ENCODE peak calls at places on chromosomes 6 and 20, in seven cellular contexts. One of them, this sample, is unnamed.

GRCh38 chr6:156752666-156753301 is 24.4 kb upstream of the ARID1B start:
- DNase-seq in hepatocyte: no peak
- DNase-seq in transverse colon: peak
- DNase-seq in lower leg skin: no peak
- DNase-seq in cardiac muscle cell: no peak
- DNase-seq in cardiac fibroblast: no peak
- DNase-seq in IMR-90: no peak
- DNase-seq in this sample: no peak

GRCh38 chr20:62437430-62437829 is 10.1 kb upstream of the RBBP8NL start:
- DNase-seq in lower leg skin: no peak
- DNase-seq in IMR-90: peak
- DNase-seq in transverse colon: no peak
- DNase-seq in cardiac fibroblast: no peak
- DNase-seq in hepatocyte: no peak
- DNase-seq in cardiac muscle cell: no peak
- DNase-seq in this sample: no peak

GRCh38 chr6:106562001-106562400 is 67.3 kb downstream of the RTN4IP1 start:
- DNase-seq in IMR-90: no peak
- DNase-seq in lower leg skin: no peak
- DNase-seq in transverse colon: no peak
- DNase-seq in cardiac muscle cell: no peak
- DNase-seq in hepatocyte: no peak
- DNase-seq in cardiac fibroblast: peak
- DNase-seq in this sample: no peak

GRCh38 chr20:41509801-41510200 is 108.4 kb downstream of the CHD6 start:
- DNase-seq in hepatocyte: peak
- DNase-seq in cardiac muscle cell: no peak
- DNase-seq in IMR-90: peak
- DNase-seq in transverse colon: peak
- DNase-seq in cardiac fibroblast: peak
- DNase-seq in lower leg skin: no peak
- DNase-seq in this sample: no peak

GRCh38 chr6:34736838-34737237 is 20.5 kb upstream of the SNRPC start:
- DNase-seq in transverse colon: no peak
- DNase-seq in IMR-90: no peak
- DNase-seq in cardiac fibroblast: no peak
- DNase-seq in hepatocyte: no peak
- DNase-seq in cardiac muscle cell: no peak
- DNase-seq in lower leg skin: no peak
- DNase-seq in this sample: no peak

GRCh38 chr6:41237128-41237527 is 9.0 kb downstream of the TREML4 start:
- DNase-seq in cardiac fibroblast: no peak
- DNase-seq in hepatocyte: no peak
- DNase-seq in IMR-90: no peak
- DNase-seq in transverse colon: no peak
- DNase-seq in lower leg skin: no peak
- DNase-seq in cardiac muscle cell: no peak
- DNase-seq in this sample: no peak

GRCh38 chr6:84514089-84514971 is 250.1 kb downstream of the TBX18 start:
- DNase-seq in IMR-90: no peak
- DNase-seq in hepatocyte: no peak
- DNase-seq in lower leg skin: no peak
- DNase-seq in cardiac fibroblast: no peak
- DNase-seq in cardiac muscle cell: no peak
- DNase-seq in transverse colon: no peak
- DNase-seq in this sample: no peak

GRCh38 chr6:169224185-169224695 is 29.4 kb downstream of the THBS2 start:
- DNase-seq in hepatocyte: no peak
- DNase-seq in IMR-90: peak
- DNase-seq in lower leg skin: peak
- DNase-seq in cardiac muscle cell: no peak
- DNase-seq in cardiac fibroblast: peak
- DNase-seq in transverse colon: no peak
- DNase-seq in this sample: no peak

GRCh38 chr6:136784910-136785746 is 7.1 kb downstream of the MAP3K5 start:
- DNase-seq in lower leg skin: peak
- DNase-seq in hepatocyte: no peak
- DNase-seq in IMR-90: no peak
- DNase-seq in cardiac muscle cell: no peak
- DNase-seq in cardiac fibroblast: peak
- DNase-seq in transverse colon: peak
- DNase-seq in this sample: no peak

GRCh38 chr6:47690209-47690608 is 8.2 kb upstream of the ADGRF4 start:
- DNase-seq in lower leg skin: no peak
- DNase-seq in hepatocyte: no peak
- DNase-seq in IMR-90: no peak
- DNase-seq in cardiac fibroblast: no peak
- DNase-seq in cardiac muscle cell: no peak
- DNase-seq in transverse colon: no peak
- DNase-seq in this sample: no peak
- TF ChIP-seq CTCF in lower leg skin: no peak
- TF ChIP-seq CTCF in hepatocyte: peak
- TF ChIP-seq CTCF in IMR-90: no peak
- TF ChIP-seq CTCF in cardiac fibroblast: no peak
- TF ChIP-seq CTCF in cardiac muscle cell: no peak
- TF ChIP-seq CTCF in transverse colon: no peak
- TF ChIP-seq CTCF in this sample: no peak

GRCh38 chr6:24686408-24686807 is 19.5 kb downstream of the ACOT13 start:
- DNase-seq in transverse colon: no peak
- DNase-seq in cardiac muscle cell: no peak
- DNase-seq in hepatocyte: no peak
- DNase-seq in lower leg skin: no peak
- DNase-seq in IMR-90: no peak
- DNase-seq in cardiac fibroblast: no peak
- DNase-seq in this sample: no peak
- TF ChIP-seq CTCF in transverse colon: no peak
- TF ChIP-seq CTCF in cardiac muscle cell: no peak
- TF ChIP-seq CTCF in hepatocyte: no peak
- TF ChIP-seq CTCF in lower leg skin: no peak
- TF ChIP-seq CTCF in IMR-90: no peak
- TF ChIP-seq CTCF in cardiac fibroblast: no peak
- TF ChIP-seq CTCF in this sample: no peak

DNA sequence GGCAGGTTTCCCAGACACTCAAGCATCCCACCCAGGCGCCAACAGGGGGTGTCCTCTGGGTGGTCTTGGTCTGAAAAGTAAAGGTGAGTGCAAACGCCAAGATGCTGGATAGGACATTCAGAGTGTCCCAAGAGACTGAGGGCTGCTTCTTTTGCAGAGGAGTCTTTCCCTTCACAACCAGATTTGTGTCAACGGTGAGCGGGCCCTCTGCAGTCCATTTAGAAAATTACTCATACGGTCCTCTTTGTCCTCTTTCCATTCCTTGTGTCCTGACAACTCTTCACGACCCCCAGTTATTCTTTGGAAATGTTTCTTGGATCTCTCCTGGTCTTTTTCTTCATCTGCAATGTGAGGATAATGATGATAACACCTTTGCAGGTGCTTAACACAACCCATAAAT is 257.8 kb downstream of the CDC5L start:
- DNase-seq in transverse colon: no peak
- DNase-seq in cardiac muscle cell: no peak
- DNase-seq in lower leg skin: no peak
- DNase-seq in IMR-90: no peak
- DNase-seq in hepatocyte: no peak
- DNase-seq in cardiac fibroblast: no peak
- DNase-seq in this sample: no peak
- TF ChIP-seq CTCF in transverse colon: no peak
- TF ChIP-seq CTCF in cardiac muscle cell: no peak
- TF ChIP-seq CTCF in lower leg skin: no peak
- TF ChIP-seq CTCF in IMR-90: peak
- TF ChIP-seq CTCF in hepatocyte: no peak
- TF ChIP-seq CTCF in cardiac fibroblast: no peak
- TF ChIP-seq CTCF in this sample: peak

GRCh38 chr6:125899726-125900182 is 56.8 kb upstream of the HINT3 start:
- DNase-seq in IMR-90: no peak
- DNase-seq in transverse colon: no peak
- DNase-seq in cardiac muscle cell: no peak
- DNase-seq in cardiac fibroblast: no peak
- DNase-seq in hepatocyte: no peak
- DNase-seq in lower leg skin: no peak
- DNase-seq in this sample: no peak
- TF ChIP-seq CTCF in IMR-90: no peak
- TF ChIP-seq CTCF in transverse colon: no peak
- TF ChIP-seq CTCF in cardiac muscle cell: no peak
- TF ChIP-seq CTCF in cardiac fibroblast: no peak
- TF ChIP-seq CTCF in hepatocyte: no peak
- TF ChIP-seq CTCF in lower leg skin: no peak
- TF ChIP-seq CTCF in this sample: no peak

DNA sequence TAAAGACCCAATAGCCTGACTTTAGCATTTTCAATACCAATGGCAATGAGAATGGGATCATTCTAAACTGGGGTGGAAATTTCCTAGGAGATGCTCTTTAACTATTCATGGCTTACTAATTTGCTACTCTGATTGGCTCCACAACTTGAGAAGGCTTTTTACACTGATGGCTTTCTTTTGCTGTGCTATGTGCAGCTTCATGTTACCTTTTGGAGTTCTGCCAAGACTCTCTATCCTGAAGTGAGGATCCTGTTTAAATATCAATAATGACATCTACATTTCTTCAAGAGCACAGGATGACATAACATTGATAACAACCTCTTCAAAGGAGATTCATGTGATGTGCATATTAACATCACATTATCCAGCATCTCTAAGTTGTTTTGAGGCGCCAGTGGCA is 43.4 kb upstream of the SIRPG start:
- DNase-seq in cardiac fibroblast: no peak
- DNase-seq in hepatocyte: no peak
- DNase-seq in transverse colon: no peak
- DNase-seq in lower leg skin: no peak
- DNase-seq in IMR-90: no peak
- DNase-seq in cardiac muscle cell: no peak
- DNase-seq in this sample: no peak
- TF ChIP-seq CTCF in cardiac fibroblast: no peak
- TF ChIP-seq CTCF in hepatocyte: no peak
- TF ChIP-seq CTCF in transverse colon: no peak
- TF ChIP-seq CTCF in lower leg skin: no peak
- TF ChIP-seq CTCF in IMR-90: no peak
- TF ChIP-seq CTCF in cardiac muscle cell: no peak
- TF ChIP-seq CTCF in this sample: no peak

GRCh38 chr20:58237318-58238182 is 9.1 kb upstream of the ANKRD60 start:
- DNase-seq in IMR-90: peak
- DNase-seq in hepatocyte: no peak
- DNase-seq in cardiac fibroblast: peak
- DNase-seq in transverse colon: no peak
- DNase-seq in lower leg skin: no peak
- DNase-seq in cardiac muscle cell: no peak
- DNase-seq in this sample: peak
- TF ChIP-seq CTCF in IMR-90: no peak
- TF ChIP-seq CTCF in hepatocyte: no peak
- TF ChIP-seq CTCF in cardiac fibroblast: no peak
- TF ChIP-seq CTCF in transverse colon: no peak
- TF ChIP-seq CTCF in lower leg skin: no peak
- TF ChIP-seq CTCF in cardiac muscle cell: no peak
- TF ChIP-seq CTCF in this sample: no peak

GRCh38 chr20:21796059-21796458 is 90.6 kb downstream of the PAX1 start:
- DNase-seq in lower leg skin: no peak
- DNase-seq in hepatocyte: no peak
- DNase-seq in cardiac muscle cell: no peak
- DNase-seq in cardiac fibroblast: no peak
- DNase-seq in transverse colon: no peak
- DNase-seq in IMR-90: no peak
- DNase-seq in this sample: no peak
- TF ChIP-seq CTCF in lower leg skin: no peak
- TF ChIP-seq CTCF in hepatocyte: no peak
- TF ChIP-seq CTCF in cardiac muscle cell: no peak
- TF ChIP-seq CTCF in cardiac fibroblast: no peak
- TF ChIP-seq CTCF in transverse colon: no peak
- TF ChIP-seq CTCF in IMR-90: no peak
- TF ChIP-seq CTCF in this sample: no peak

GRCh38 chr6:166006593-166007301 is 160.9 kb downstream of the TBXT start:
- DNase-seq in lower leg skin: no peak
- DNase-seq in transverse colon: no peak
- DNase-seq in cardiac fibroblast: peak
- DNase-seq in hepatocyte: no peak
- DNase-seq in IMR-90: peak
- DNase-seq in cardiac muscle cell: peak
- DNase-seq in this sample: no peak
- TF ChIP-seq CTCF in lower leg skin: no peak
- TF ChIP-seq CTCF in transverse colon: no peak
- TF ChIP-seq CTCF in cardiac fibroblast: no peak
- TF ChIP-seq CTCF in hepatocyte: no peak
- TF ChIP-seq CTCF in IMR-90: no peak
- TF ChIP-seq CTCF in cardiac muscle cell: no peak
- TF ChIP-seq CTCF in this sample: no peak

GRCh38 chr6:43285832-43286231 is 12.2 kb upstream of the SLC22A7 start:
- DNase-seq in cardiac muscle cell: no peak
- DNase-seq in lower leg skin: no peak
- DNase-seq in hepatocyte: no peak
- DNase-seq in IMR-90: no peak
- DNase-seq in transverse colon: no peak
- DNase-seq in cardiac fibroblast: no peak
- DNase-seq in this sample: no peak

GRCh38 chr6:43285415-43285814 is 12.6 kb upstream of the SLC22A7 start:
- DNase-seq in lower leg skin: no peak
- DNase-seq in IMR-90: no peak
- DNase-seq in hepatocyte: no peak
- DNase-seq in cardiac fibroblast: no peak
- DNase-seq in cardiac muscle cell: no peak
- DNase-seq in transverse colon: no peak
- DNase-seq in this sample: no peak

GRCh38 chr6:43286456-43286994 is 11.5 kb upstream of the SLC22A7 start:
- DNase-seq in lower leg skin: no peak
- DNase-seq in cardiac fibroblast: no peak
- DNase-seq in IMR-90: no peak
- DNase-seq in hepatocyte: no peak
- DNase-seq in transverse colon: no peak
- DNase-seq in cardiac muscle cell: no peak
- DNase-seq in this sample: no peak

GRCh38 chr6:43287717-43288679 is 10.1 kb upstream of the SLC22A7 start:
- DNase-seq in cardiac muscle cell: no peak
- DNase-seq in transverse colon: peak
- DNase-seq in hepatocyte: no peak
- DNase-seq in IMR-90: no peak
- DNase-seq in cardiac fibroblast: no peak
- DNase-seq in lower leg skin: no peak
- DNase-seq in this sample: no peak

GRCh38 chr6:43286995-43287716 is 10.9 kb upstream of the SLC22A7 start:
- DNase-seq in lower leg skin: no peak
- DNase-seq in IMR-90: no peak
- DNase-seq in cardiac fibroblast: peak
- DNase-seq in cardiac muscle cell: peak
- DNase-seq in hepatocyte: no peak
- DNase-seq in transverse colon: no peak
- DNase-seq in this sample: no peak
- TF ChIP-seq CTCF in lower leg skin: no peak
- TF ChIP-seq CTCF in IMR-90: no peak
- TF ChIP-seq CTCF in cardiac fibroblast: peak
- TF ChIP-seq CTCF in cardiac muscle cell: peak
- TF ChIP-seq CTCF in hepatocyte: peak
- TF ChIP-seq CTCF in transverse colon: no peak
- TF ChIP-seq CTCF in this sample: no peak

DNA sequence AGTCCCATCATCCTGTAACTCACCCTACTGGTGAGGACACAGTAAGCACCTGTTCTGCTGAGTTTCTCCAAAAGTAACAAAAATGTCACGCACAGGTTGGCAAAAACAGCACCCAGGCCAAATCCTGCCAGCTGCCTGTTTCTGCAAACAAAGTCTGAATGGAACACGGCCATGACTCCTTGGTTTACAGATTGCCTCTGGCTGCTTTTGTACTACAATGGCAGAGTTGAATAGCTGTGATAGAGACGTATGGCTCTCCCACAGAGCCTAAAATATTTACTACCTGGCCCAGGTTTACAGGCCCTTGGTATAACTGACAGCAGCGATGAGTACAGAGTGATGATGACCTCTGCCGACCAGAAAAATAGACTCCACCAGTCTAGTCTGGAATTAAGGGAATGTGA is 52.6 kb downstream of the CNKSR3 start:
- DNase-seq in cardiac fibroblast: no peak
- DNase-seq in cardiac muscle cell: no peak
- DNase-seq in transverse colon: no peak
- DNase-seq in hepatocyte: no peak
- DNase-seq in IMR-90: no peak
- DNase-seq in lower leg skin: no peak
- DNase-seq in this sample: no peak
- TF ChIP-seq CTCF in cardiac fibroblast: no peak
- TF ChIP-seq CTCF in cardiac muscle cell: no peak
- TF ChIP-seq CTCF in transverse colon: no peak
- TF ChIP-seq CTCF in hepatocyte: peak
- TF ChIP-seq CTCF in IMR-90: no peak
- TF ChIP-seq CTCF in lower leg skin: no peak
- TF ChIP-seq CTCF in this sample: no peak

This sample was measured in BJ.